ENCODE peak calls at places on chromosomes 5 and 9, in six cellular contexts. K is SK-N-SH, V is A549, N is transverse colon, G is esophagus muscularis mucosa, H is tibial nerve. W is an unnamed sample.
A peak's percentile ranks its signal among the peaks of the same experiment; 100 is the strongest.

GRCh38 chr9:16704096-16704488 is 166.4 kb downstream of the BNC2 start:
- DNase-seq in V (no peak), N (no peak), H (no peak), K (no peak), G (no peak), W (no peak)

GRCh38 chr9:114431003-114431402 is 43.2 kb upstream of the AKNA start:
- DNase-seq in K (no peak), V (no peak), H (no peak), G (no peak), N (no peak), W (no peak)

GRCh38 chr5:173281910-173282309 is 46.3 kb downstream of the STC2 start:
- DNase-seq in G (no peak), K (peak; percentile 46), N (no peak), V (peak; percentile 35), H (no peak), W (no peak)

GRCh38 chr5:75651575-75651974 is 40.3 kb downstream of the ANKDD1B start:
- DNase-seq in V (no peak), H (no peak), K (no peak), N (no peak), G (no peak), W (no peak)

GRCh38 chr5:43016217-43016779 is 23.8 kb downstream of the ANXA2R start:
- DNase-seq in N (no peak), V (no peak), G (no peak), H (no peak), K (no peak), W (no peak)

GRCh38 chr5:61306531-61307195 is 25.4 kb upstream of the ZSWIM6 start:
- DNase-seq in G (no peak), V (no peak), N (no peak), K (no peak), H (no peak), W (no peak)

GRCh38 chr9:96856363-96857286 is 2.3 kb upstream of the ZNF782 start:
- DNase-seq in V (no peak), K (peak; percentile 54), H (no peak), G (no peak), N (peak; percentile 68), W (peak; percentile 69)

GRCh38 chr9:134487066-134487710 is 154.4 kb upstream of the COL5A1 start:
- DNase-seq in K (no peak), G (no peak), H (peak; percentile 1), V (no peak), N (no peak), W (no peak)

GRCh38 chr9:104177003-104177611 is 83.0 kb downstream of the SMC2 start:
- DNase-seq in H (no peak), G (no peak), N (no peak), V (no peak), K (no peak), W (no peak)

GRCh38 chr9:22201256-22201655 is 192.2 kb upstream of the CDKN2B start:
- DNase-seq in K (no peak), V (no peak), G (no peak), N (no peak), H (no peak), W (no peak)

GRCh38 chr9:2722715-2723114 is 5.4 kb downstream of the KCNV2 start:
- DNase-seq in V (no peak), H (no peak), G (no peak), K (peak; percentile 34), N (no peak), W (no peak)

GRCh38 chr5:83653669-83654068 is 67.0 kb downstream of the HAPLN1 start:
- DNase-seq in K (no peak), H (no peak), G (no peak), N (no peak), V (no peak), W (no peak)

GRCh38 chr5:170743876-170744212 is 39.7 kb upstream of the GABRP start:
- DNase-seq in G (peak; percentile 39), N (no peak), V (no peak), H (no peak), K (no peak), W (no peak)

GRCh38 chr5:52428977-52429474 is 358.7 kb upstream of the ITGA1 start:
- DNase-seq in N (no peak), K (no peak), H (no peak), G (no peak), V (no peak), W (no peak)
- TF ChIP-seq EP300 in N (no peak), K (no peak), H (no peak), G (no peak), V (no peak), W (no peak)

GRCh38 chr5:141135030-141135717 is at the start of gene PCDHB5:
- DNase-seq in G (no peak), H (no peak), K (no peak), N (no peak), V (peak; percentile 26), W (no peak)
- H3K27ac ChIP-seq in G (no peak within 1 kb of the TSS), H (no peak within 1 kb of the TSS), K (no peak within 1 kb of the TSS), N (no peak within 1 kb of the TSS), V (peak within 1 kb of the TSS; percentile 18), W (no peak within 1 kb of the TSS)

DNA sequence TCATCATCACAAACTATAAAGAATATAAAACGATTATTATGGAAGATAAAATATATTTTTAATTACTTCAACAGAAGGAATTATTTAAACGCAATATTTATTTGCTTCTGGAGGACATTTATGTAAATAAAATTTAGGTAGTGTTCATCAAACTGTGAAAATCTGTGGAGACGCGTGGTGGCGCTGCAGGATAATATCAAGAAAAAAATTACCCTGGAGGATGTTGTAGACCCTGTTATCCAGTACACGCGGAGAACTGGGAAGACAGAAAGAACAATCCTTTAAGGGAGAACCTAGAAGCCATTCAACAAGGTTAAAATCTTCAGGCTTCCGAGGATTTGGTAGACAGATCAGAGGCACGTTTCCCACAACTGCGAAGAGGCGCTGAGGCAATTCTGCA is at the start of gene PCDHB12:
- DNase-seq in G (no peak), V (no peak), K (peak; percentile 50), H (no peak), N (no peak), W (no peak)
- H3K9me3 ChIP-seq in G (no peaks in the 10 kb centered on the region), V (peaks cover 8% of the 10 kb centered on the region), K (no peaks in the 10 kb centered on the region), H (peaks cover 71% of the 10 kb centered on the region), N (peaks cover 7% of the 10 kb centered on the region), W (peaks cover 58% of the 10 kb centered on the region)

GRCh38 chr9:7104625-7105024 is 346.9 kb downstream of the KDM4C start:
- DNase-seq in V (no peak), K (no peak), H (no peak), N (no peak), G (no peak), W (no peak)
- TF ChIP-seq EP300 in V (no peak), K (no peak), H (no peak), N (no peak), G (no peak), W (no peak)

GRCh38 chr5:91150189-91150588 is 232.9 kb downstream of the ARRDC3 start:
- DNase-seq in V (peak; percentile 30), H (no peak), G (no peak), N (no peak), K (no peak), W (no peak)
- H3K27ac ChIP-seq in V (no peak overlapping the region), H (peak overlapping the region; percentile 39), G (no peak overlapping the region), N (no peak overlapping the region), K (no peak overlapping the region), W (no peak overlapping the region)

DNA sequence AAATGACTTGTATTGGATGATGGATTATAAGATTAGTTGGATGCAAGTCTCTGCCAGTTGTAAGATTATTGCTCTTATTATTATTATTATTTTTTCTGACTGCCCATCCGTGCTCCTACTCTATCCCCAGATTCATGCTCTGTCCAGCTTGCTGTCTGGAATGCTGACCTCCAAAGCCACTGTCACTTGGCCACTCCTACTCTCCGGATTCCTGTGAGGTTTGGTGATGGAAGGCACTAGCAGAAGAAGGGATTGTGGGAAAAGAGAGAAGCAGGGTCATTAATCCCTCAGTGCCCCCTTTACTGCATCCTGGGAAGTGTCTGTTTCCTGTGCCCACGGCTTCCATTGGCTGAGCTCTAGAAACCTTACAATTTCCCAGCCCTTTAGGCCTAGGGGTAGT is 76.3 kb upstream of the IL12B start:
- DNase-seq in K (no peak), V (no peak), G (peak; percentile 42), H (no peak), N (no peak), W (no peak)
- H3K9me3 ChIP-seq in K (no peaks in the 10 kb centered on the region), V (no peaks in the 10 kb centered on the region), G (no peaks in the 10 kb centered on the region), H (no peaks in the 10 kb centered on the region), N (no peaks in the 10 kb centered on the region), W (no peaks in the 10 kb centered on the region)

GRCh38 chr9:14797442-14797841 is 74.9 kb upstream of the CER1 start:
- DNase-seq in H (no peak), V (no peak), K (no peak), G (no peak), N (no peak), W (no peak)
- TF ChIP-seq EP300 in H (no peak), V (no peak), K (no peak), G (no peak), N (no peak), W (no peak)

DNA sequence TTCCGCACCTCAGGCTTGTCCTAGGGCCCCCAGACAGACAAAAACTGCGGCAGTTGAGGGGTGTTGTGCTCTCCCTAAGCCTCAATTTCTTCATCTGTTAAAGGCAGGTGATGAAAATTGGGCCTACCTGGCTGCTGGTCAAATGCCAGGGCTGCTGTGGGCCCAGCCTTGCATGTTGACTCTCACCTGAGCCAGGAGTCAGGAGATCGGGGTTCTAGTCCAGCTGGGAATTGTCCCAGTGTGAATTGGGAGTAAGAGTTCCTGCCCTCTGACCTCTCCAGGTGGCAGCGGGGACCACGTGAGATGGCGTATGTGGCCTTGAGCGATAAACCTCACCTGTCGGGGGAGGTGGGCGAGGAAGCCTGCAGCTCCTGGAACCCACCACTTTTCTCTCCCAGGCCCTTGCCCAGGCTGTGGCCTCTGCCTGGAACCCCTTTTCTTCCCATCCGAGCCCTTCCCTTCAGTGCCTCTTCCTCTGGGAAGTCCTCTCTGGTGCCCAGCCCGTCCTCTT is 143.5 kb upstream of the IER5L start:
- DNase-seq in N (no peak), H (no peak), V (no peak), K (no peak), G (no peak), W (peak; percentile 71)
- H3K27ac ChIP-seq in N (peak overlapping the region; percentile 79), H (peak overlapping the region; percentile 92), V (peak overlapping the region; percentile 44), K (peak overlapping the region; percentile 85), G (peak overlapping the region; percentile 74), W (peak overlapping the region; percentile 85)